ENCODE peak calls at places on chromosomes 2 and 18, in seven cellular contexts. Y, M, P, A, B, C and D are unnamed samples.

GRCh38 chr2:105412584-105412983 is 13.7 kb upstream of the FHL2 start:
- DNase-seq in Y (no peak), M (no peak), P (no peak), A (no peak), B (no peak), C (no peak), D (no peak)

GRCh38 chr18:12593861-12594260 is 64.0 kb downstream of the SPIRE1 start:
- DNase-seq in Y (no peak), M (peak; percentile 69), P (no peak), A (no peak), B (no peak), C (no peak), D (no peak)

GRCh38 chr2:39875182-39875913 is 96.3 kb upstream of the THUMPD2 start:
- DNase-seq in Y (no peak), M (peak; percentile 97), P (no peak), A (peak; percentile 5), B (peak; percentile 99), C (no peak), D (no peak)

GRCh38 chr2:200748779-200749178 is 62.9 kb upstream of the BZW1 start:
- DNase-seq in Y (no peak), M (no peak), P (no peak), A (no peak), B (no peak), C (no peak), D (no peak)

GRCh38 chr2:15158117-15158516 is 403.0 kb downstream of the NBAS start:
- DNase-seq in Y (peak; percentile 51), M (no peak), P (peak; percentile 55), A (no peak), B (no peak), C (no peak), D (peak; percentile 76)

GRCh38 chr2:148812306-148812705 is 62.7 kb upstream of the KIF5C start:
- DNase-seq in Y (no peak), M (peak; percentile 51), P (no peak), A (no peak), B (no peak), C (no peak), D (no peak)

GRCh38 chr2:159785195-159785594 is 12.8 kb downstream of the CD302 start:
- DNase-seq in Y (no peak), M (no peak), P (no peak), A (no peak), B (no peak), C (no peak), D (no peak)

GRCh38 chr2:63029058-63029457 is 21.6 kb upstream of the OTX1 start:
- DNase-seq in Y (no peak), M (peak; percentile 73), P (no peak), A (no peak), B (no peak), C (no peak), D (no peak)

GRCh38 chr2:71990122-71990521 is 157.5 kb downstream of the CYP26B1 start:
- DNase-seq in Y (no peak), M (no peak), P (no peak), A (no peak), B (no peak), C (no peak), D (no peak)

GRCh38 chr2:120765031-120765910 is 29.6 kb downstream of the GLI2 start:
- DNase-seq in Y (no peak), M (peak; percentile 48), P (peak; percentile 33), A (no peak), B (peak; percentile 70), C (no peak), D (no peak)

GRCh38 chr2:171810409-171810993 is 83.5 kb downstream of the SLC25A12 start:
- DNase-seq in Y (no peak), M (peak; percentile 79), P (no peak), A (no peak), B (peak; percentile 72), C (no peak), D (no peak)

GRCh38 chr2:142199073-142199472 is 68.3 kb upstream of the LRP1B start:
- DNase-seq in Y (no peak), M (no peak), P (no peak), A (no peak), B (no peak), C (no peak), D (no peak)

GRCh38 chr18:12366379-12366778 is 10.6 kb downstream of the AFG3L2 start:
- DNase-seq in Y (no peak), M (no peak), P (no peak), A (no peak), B (no peak), C (no peak), D (no peak)

GRCh38 chr18:398866-399637 is 101.4 kb downstream of the COLEC12 start:
- DNase-seq in Y (no peak), M (no peak), P (no peak), A (peak; percentile 87), B (no peak), C (no peak), D (no peak)

GRCh38 chr2:73105511-73105971 is 7.2 kb downstream of the RAB11FIP5 start:
- DNase-seq in Y (no peak), M (no peak), P (no peak), A (peak; percentile 89), B (no peak), C (no peak), D (no peak)

GRCh38 chr2:214320211-214320610 is 90.6 kb upstream of the VWC2L start:
- DNase-seq in Y (no peak), M (no peak), P (no peak), A (peak; percentile 12), B (no peak), C (no peak), D (no peak)

GRCh38 chr18:35635171-35635570 is 53.6 kb downstream of the GALNT1 start:
- DNase-seq in Y (no peak), M (peak; percentile 86), P (no peak), A (no peak), B (peak; percentile 88), C (no peak), D (no peak)

GRCh38 chr2:28366496-28367282 is 26.0 kb upstream of the FOSL2 start:
- DNase-seq in Y (peak; percentile 84), M (no peak), P (no peak), A (no peak), B (peak; percentile 68), C (no peak), D (no peak)

GRCh38 chr2:226655871-226656270 is 143.7 kb downstream of the IRS1 start:
- DNase-seq in Y (no peak), M (peak; percentile 60), P (no peak), A (no peak), B (peak; percentile 73), C (no peak), D (no peak)

GRCh38 chr18:58997811-58998337 is 133.2 kb downstream of the ZNF532 start:
- DNase-seq in Y (no peak), M (peak; percentile 88), P (no peak), A (no peak), B (peak; percentile 85), C (no peak), D (no peak)

GRCh38 chr18:74817576-74817975 is 219.9 kb downstream of the ZNF407 start:
- DNase-seq in Y (no peak), M (no peak), P (no peak), A (no peak), B (no peak), C (no peak), D (no peak)

GRCh38 chr2:128406629-128407252 is 88.1 kb upstream of the HS6ST1 start:
- DNase-seq in Y (no peak), M (no peak), P (no peak), A (no peak), B (no peak), C (no peak), D (no peak)

GRCh38 chr2:229313591-229313990 is 42.5 kb upstream of the PID1 start:
- DNase-seq in Y (no peak), M (peak; percentile 28), P (no peak), A (no peak), B (peak; percentile 1), C (no peak), D (no peak)

GRCh38 chr2:71592181-71592711 is 138.9 kb downstream of the DYSF start:
- DNase-seq in Y (no peak), M (no peak), P (peak; percentile 47), A (no peak), B (no peak), C (no peak), D (no peak)

GRCh38 chr2:66915237-66915636 is 480.3 kb downstream of the MEIS1 start:
- DNase-seq in Y (no peak), M (peak; percentile 20), P (no peak), A (no peak), B (no peak), C (no peak), D (no peak)

GRCh38 chr2:9820020-9820973 is 23.0 kb upstream of the TAF1B start:
- DNase-seq in Y (peak; percentile 97), M (peak; percentile 57), P (peak; percentile 63), A (no peak), B (peak; percentile 33), C (peak; percentile 39), D (no peak)

GRCh38 chr2:207141381-207141780 is 24.4 kb downstream of the KLF7 start:
- DNase-seq in Y (no peak), M (no peak), P (no peak), A (no peak), B (no peak), C (no peak), D (no peak)
- H3K27ac ChIP-seq in Y (peak overlapping the region; percentile 45), M (no peak overlapping the region), P (no peak overlapping the region), A (no peak overlapping the region), B (no peak overlapping the region), C (no peak overlapping the region), D (no peak overlapping the region)

GRCh38 chr2:183995632-183996031 is 602.7 kb upstream of the ZNF804A start:
- DNase-seq in Y (peak; percentile 11), M (no peak), P (no peak), A (peak; percentile 46), B (peak; percentile 47), C (no peak), D (no peak)

GRCh38 chr2:183996825-183997823 is 601.2 kb upstream of the ZNF804A start:
- DNase-seq in Y (peak; percentile 93), M (no peak), P (no peak), A (no peak), B (no peak), C (no peak), D (no peak)

GRCh38 chr2:183993052-183993451 is 605.3 kb upstream of the ZNF804A start:
- DNase-seq in Y (no peak), M (no peak), P (no peak), A (no peak), B (no peak), C (no peak), D (no peak)

GRCh38 chr2:183991973-183992372 is 606.4 kb upstream of the ZNF804A start:
- DNase-seq in Y (no peak), M (no peak), P (no peak), A (no peak), B (no peak), C (no peak), D (no peak)
- H2BK5ac ChIP-seq in Y (no peak overlapping the region), M (no peak overlapping the region), P (no peak overlapping the region), A (no peak overlapping the region), B (no peak overlapping the region), C (no peak overlapping the region), D (no peak overlapping the region)

GRCh38 chr2:833180-833579 is 117.5 kb upstream of the SNTG2 start:
- DNase-seq in Y (no peak), M (no peak), P (no peak), A (no peak), B (no peak), C (no peak), D (no peak)
- H3K4me2 ChIP-seq in Y (no peak overlapping the region), M (no peak overlapping the region), P (no peak overlapping the region), A (no peak overlapping the region), B (no peak overlapping the region), C (no peak overlapping the region), D (no peak overlapping the region)

DNA sequence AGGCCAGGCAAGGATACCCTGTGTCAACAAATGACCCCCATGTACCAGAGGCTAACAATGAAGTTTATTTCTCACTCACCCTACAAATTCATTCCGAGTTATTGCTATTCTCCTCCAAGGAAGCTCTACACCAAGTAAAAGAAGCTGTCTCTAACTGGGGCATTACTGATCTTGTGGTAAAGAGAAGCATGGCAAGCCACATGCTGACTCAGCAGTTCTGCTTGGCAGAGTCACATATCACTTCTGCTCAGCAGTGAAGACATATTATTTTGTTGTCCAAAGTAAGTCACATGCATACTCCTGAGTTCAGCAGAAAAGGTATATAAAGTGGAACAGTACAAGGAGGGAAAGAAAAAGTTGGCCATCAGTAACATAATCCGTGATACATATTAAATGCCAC is 315.8 kb downstream of the GULP1 start:
- DNase-seq in Y (no peak), M (no peak), P (no peak), A (no peak), B (no peak), C (no peak), D (no peak)
- H3K27ac ChIP-seq in Y (no peak overlapping the region), M (no peak overlapping the region), P (no peak overlapping the region), A (no peak overlapping the region), B (no peak overlapping the region), C (no peak overlapping the region), D (no peak overlapping the region)